ENCODE peak calls at places on chromosomes 6 and 20, in six cellular contexts. D is esophagus muscularis mucosa, I is transverse colon, Z is H1, Y is heart left ventricle, U is body of pancreas. H is an unnamed sample.

GRCh38 chr6:81739230-81740195 is 13.0 kb downstream of the TENT5A start:
- DNase-seq in D (no peak), I (no peak), Z (no peak), Y (no peak), U (no peak), H (no peak)

GRCh38 chr6:34154668-34155447 is 9.0 kb upstream of the GRM4 start:
- DNase-seq in D (no peak), I (peak; percentile 53), Z (no peak), Y (peak; percentile 79), U (peak; percentile 49), H (peak; percentile 49)

GRCh38 chr6:127195833-127196232 is 70.8 kb upstream of the RNF146 start:
- DNase-seq in D (no peak), I (no peak), Z (no peak), Y (no peak), U (no peak), H (no peak)

GRCh38 chr20:57900226-57900905 is 190.6 kb upstream of the PMEPA1 start:
- DNase-seq in D (no peak), I (no peak), Z (no peak), Y (no peak), U (no peak), H (no peak)

GRCh38 chr20:40643891-40644290 is 45.1 kb downstream of the MAFB start:
- DNase-seq in D (no peak), I (no peak), Z (no peak), Y (no peak), U (no peak), H (no peak)

GRCh38 chr6:90818163-90818562 is 231.3 kb upstream of the MAP3K7 start:
- DNase-seq in D (no peak), I (no peak), Z (no peak), Y (no peak), U (no peak), H (no peak)

GRCh38 chr6:71028236-71028876 is 71.5 kb upstream of the B3GAT2 start:
- DNase-seq in D (no peak), I (no peak), Z (no peak), Y (no peak), U (no peak), H (no peak)

GRCh38 chr6:1024587-1024986 is 287.3 kb upstream of the FOXQ1 start:
- DNase-seq in D (no peak), I (peak; percentile 17), Z (no peak), Y (no peak), U (no peak), H (no peak)

GRCh38 chr6:141464490-141464889 is 668.2 kb upstream of the GJE1 start:
- DNase-seq in D (no peak), I (no peak), Z (no peak), Y (no peak), U (no peak), H (no peak)

GRCh38 chr6:63573899-63574553 is 1.7 kb downstream of the LOC128125822 start:
- DNase-seq in D (no peak), I (peak; percentile 57), Z (no peak), Y (no peak), U (peak; percentile 61), H (peak; percentile 75)

GRCh38 chr20:16279320-16279719 is 293.9 kb downstream of the KIF16B start:
- DNase-seq in D (peak; percentile 57), I (no peak), Z (peak; percentile 2), Y (no peak), U (no peak), H (no peak)

GRCh38 chr6:111437573-111437972 is 45.4 kb downstream of the REV3L start:
- DNase-seq in D (no peak), I (no peak), Z (no peak), Y (no peak), U (no peak), H (no peak)

GRCh38 chr6:149060300-149060984 is 257.1 kb upstream of the TAB2 start:
- DNase-seq in D (no peak), I (peak; percentile 64), Z (no peak), Y (peak; percentile 70), U (no peak), H (peak; percentile 27)

GRCh38 chr20:1336699-1337387 is 7.9 kb upstream of the SDCBP2 start:
- DNase-seq in D (peak; percentile 92), I (peak; percentile 60), Z (no peak), Y (peak; percentile 91), U (peak; percentile 74), H (no peak)

GRCh38 chr20:1338801-1339200 is 9.9 kb upstream of the SDCBP2 start:
- DNase-seq in D (peak; percentile 34), I (no peak), Z (no peak), Y (no peak), U (no peak), H (no peak)

GRCh38 chr20:1335961-1336698 is 7.2 kb upstream of the SDCBP2 start:
- DNase-seq in D (peak; percentile 83), I (no peak), Z (no peak), Y (no peak), U (no peak), H (no peak)

GRCh38 chr20:1337441-1337840 is 8.5 kb upstream of the SDCBP2 start:
- DNase-seq in D (no peak), I (no peak), Z (no peak), Y (no peak), U (no peak), H (no peak)

DNA sequence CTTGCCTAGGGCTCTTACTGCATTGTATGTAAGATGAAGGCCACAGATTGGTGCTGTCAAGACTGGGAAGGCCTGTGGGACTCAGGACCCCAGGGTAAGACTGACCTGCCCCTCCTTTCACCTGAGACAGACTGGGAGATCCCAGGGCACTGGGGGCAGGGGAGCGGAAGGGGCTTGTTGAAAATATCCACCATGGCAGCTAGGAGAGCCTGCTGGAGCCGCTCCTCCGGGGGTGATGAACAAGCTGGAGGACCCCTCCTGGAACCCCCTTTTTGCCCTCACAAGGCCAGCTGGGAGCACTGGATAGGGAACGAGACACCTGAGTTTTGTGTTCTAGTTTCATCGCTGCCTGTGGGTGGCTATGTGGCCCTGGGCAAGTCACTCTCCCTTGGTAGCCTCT is 9.2 kb upstream of the SDCBP2 start:
- DNase-seq in D (peak; percentile 31), I (no peak), Z (no peak), Y (no peak), U (no peak), H (no peak)
- TF ChIP-seq POLR2A in D (no peak), I (no peak), Z (no peak), Y (no peak), U (no peak), H (no peak)

GRCh38 chr6:32174416-32174815 is 1.5 kb downstream of the AGPAT1 start:
- DNase-seq in D (no peak), I (no peak), Z (no peak), Y (no peak), U (no peak), H (no peak)

GRCh38 chr6:32175322-32175710 is 568 bp downstream of the AGPAT1 start:
- DNase-seq in D (no peak), I (no peak), Z (no peak), Y (no peak), U (no peak), H (no peak)

GRCh38 chr6:32177182-32177787 is 920 bp upstream of the RNF5 start:
- DNase-seq in D (no peak), I (no peak), Z (no peak), Y (no peak), U (no peak), H (peak; percentile 63)

GRCh38 chr6:32176476-32177181 is 745 bp upstream of the AGPAT1 start:
- DNase-seq in D (no peak), I (no peak), Z (no peak), Y (no peak), U (no peak), H (no peak)

DNA sequence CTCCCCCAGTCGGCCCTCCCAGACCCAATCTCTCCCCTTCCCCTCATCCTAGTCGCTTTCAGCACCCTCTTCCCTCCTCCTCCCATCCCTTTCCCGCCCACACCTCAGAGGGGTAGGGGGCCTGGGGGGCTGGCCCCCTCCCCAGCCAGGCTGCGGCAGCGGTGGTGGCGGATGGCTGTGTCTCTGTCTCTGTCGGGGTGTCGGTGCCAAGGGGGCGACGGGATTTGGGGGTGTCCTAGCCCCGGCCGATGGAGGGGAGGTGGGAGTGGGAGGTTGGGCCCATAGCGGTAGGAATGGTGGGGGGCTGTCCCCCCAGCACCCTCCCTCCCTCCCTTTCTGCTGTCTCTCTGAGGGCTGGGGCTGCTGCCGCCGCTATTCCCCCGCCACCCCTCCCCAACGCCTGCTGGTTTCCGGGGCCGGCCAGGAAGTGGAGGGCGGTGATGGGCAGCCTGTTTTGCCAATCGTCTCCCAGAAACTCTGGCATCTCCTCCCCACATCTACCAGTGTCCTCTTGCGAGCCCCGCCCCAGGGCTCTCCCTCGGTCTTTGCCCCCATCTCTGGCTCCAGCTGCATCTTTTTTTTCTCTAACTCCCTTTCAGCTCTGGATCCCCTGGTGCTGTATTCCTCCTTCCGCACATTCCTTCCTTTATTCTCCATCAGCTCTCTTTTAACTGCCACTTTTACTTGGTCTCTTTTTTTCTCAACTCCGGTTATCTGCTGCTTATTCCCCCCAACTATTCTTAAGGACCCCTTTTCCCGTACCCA is at the start of gene AGPAT1:
- DNase-seq in D (peak; percentile 98), I (peak; percentile 98), Z (peak; percentile 87), Y (peak; percentile 98), U (peak; percentile 97), H (peak; percentile 98)
- TF ChIP-seq POLR2A in D (no peak), I (peak; percentile 71), Z (peak; percentile 63), Y (peak; percentile 78), U (peak; percentile 73), H (peak; percentile 79)

DNA sequence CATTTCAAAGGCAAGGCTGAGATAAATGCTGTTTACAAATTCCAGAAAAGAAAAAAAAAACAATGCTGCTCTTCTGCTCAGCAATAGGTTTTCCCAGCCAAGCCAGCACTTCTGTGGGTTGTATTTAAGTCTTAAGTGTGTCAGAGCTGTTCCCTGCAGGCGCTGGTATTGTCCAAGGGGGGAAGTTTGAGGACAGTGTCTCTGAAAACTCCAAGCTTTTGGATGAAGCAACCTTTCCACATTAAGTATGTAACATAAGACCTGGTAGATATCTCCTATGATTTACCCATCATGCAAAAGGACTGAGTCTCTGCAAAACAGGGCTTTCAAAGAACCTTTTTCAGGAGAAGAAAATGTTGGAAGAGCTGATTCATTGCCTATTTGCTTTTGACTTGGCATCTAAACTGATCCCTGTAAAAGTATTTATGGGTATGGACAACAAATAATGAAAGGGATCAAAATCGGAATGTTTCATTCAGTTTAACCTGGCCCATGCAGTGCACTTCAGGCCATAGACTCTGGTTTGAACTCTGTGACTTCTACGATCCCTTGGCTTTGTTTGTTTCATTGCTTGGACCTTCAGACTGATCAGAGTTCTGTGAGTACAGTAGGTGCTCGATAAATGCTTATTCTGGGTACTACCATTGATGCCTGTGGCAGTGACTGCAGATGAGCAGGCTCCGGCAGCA is 16.1 kb upstream of the PLG start:
- DNase-seq in D (no peak), I (no peak), Z (no peak), Y (no peak), U (no peak), H (no peak)
- TF ChIP-seq POLR2A in D (no peak), I (no peak), Z (no peak), Y (no peak), U (no peak), H (no peak)

DNA sequence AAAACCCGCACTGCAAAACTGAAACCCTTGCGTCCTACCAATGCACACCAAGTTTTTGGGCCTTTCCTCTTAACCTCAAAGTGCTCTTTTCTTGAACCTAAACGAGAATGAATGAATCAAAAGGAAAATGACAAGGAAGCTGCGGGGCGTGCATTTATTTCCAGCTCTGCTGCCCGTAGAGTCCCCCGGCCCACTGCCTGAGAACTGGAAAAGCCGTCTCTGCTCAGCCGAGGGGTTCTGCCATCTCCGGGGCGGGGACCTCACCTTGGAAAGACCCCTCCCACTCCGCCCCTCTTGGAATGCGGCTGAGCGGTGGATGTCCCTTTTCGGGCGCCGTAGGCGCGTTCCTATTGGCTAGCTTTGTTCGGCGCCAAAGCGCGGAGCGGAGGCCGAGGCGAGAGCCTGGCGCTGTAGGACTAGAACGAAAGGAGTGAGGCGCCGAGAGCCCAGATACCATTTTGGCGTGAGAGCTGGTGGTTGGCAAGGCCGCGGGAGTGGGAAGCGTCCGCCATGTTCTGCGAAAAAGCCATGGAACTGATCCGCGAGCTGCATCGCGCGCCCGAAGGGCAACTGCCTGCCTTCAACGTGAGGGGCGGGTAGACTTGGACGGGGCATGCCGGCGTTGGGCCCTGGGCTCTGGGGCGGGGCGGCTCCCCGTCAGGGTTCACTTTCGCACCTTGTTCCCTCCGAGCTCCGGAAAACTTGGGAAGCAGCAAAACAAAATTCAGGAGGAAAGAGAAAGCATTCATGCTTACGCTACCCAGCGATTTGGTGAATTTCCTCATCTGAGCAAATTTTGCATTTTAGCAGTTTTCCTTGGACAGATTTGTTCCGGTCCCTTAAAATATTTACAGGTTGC is at the start of gene GINS1:
- DNase-seq in D (no peak), I (peak; percentile 85), Z (peak; percentile 91), Y (peak; percentile 91), U (peak; percentile 76), H (peak; percentile 88)
- TF ChIP-seq POLR2A in D (no peak), I (peak; percentile 42), Z (peak; percentile 85), Y (no peak), U (peak; percentile 43), H (peak; percentile 85)

H was measured in erythroblast.